ENCODE peak calls at places on chromosome 20, in six cellular contexts. S is tibial nerve; F is Caco-2; D is CD8-positive, alpha-beta T cell; R is left ventricle myocardium inferior; P is GM23338. A is an unnamed sample.

GRCh38 chr20:36836591-36837329 is 39.2 kb upstream of the TLDC2 start:
- DNase-seq in D (peak; percentile 39), R (no peak), F (peak; percentile 88), S (no peak), P (peak; percentile 96), A (peak; percentile 83)

GRCh38 chr20:46720019-46720418 is 10.6 kb downstream of the SLC2A10 start:
- DNase-seq in P (no peak), S (no peak), R (no peak), F (no peak), D (no peak), A (no peak)

GRCh38 chr20:4112490-4113420 is 97.4 kb upstream of the RNF24 start:
- DNase-seq in R (peak; percentile 57), F (no peak), S (peak; percentile 56), P (no peak), D (no peak), A (no peak)

GRCh38 chr20:48728042-48728837 is 99.6 kb downstream of the PREX1 start:
- DNase-seq in P (no peak), F (no peak), S (no peak), R (no peak), D (no peak), A (no peak)

GRCh38 chr20:13941031-13941430 is 49.4 kb downstream of the SEL1L2 start:
- DNase-seq in P (no peak), D (no peak), R (no peak), S (no peak), F (no peak), A (no peak)

GRCh38 chr20:36631651-36632050 is 14.3 kb downstream of the SLA2 start:
- DNase-seq in D (no peak), F (no peak), S (no peak), P (no peak), R (no peak), A (no peak)

GRCh38 chr20:57611605-57612311 is 8.5 kb downstream of the ZBP1 start:
- DNase-seq in F (no peak), D (no peak), P (no peak), R (peak; percentile 37), S (no peak), A (peak; percentile 39)

GRCh38 chr20:11305406-11305805 is 612.3 kb upstream of the BTBD3 start:
- DNase-seq in S (no peak), P (peak; percentile 61), F (no peak), R (no peak), D (no peak), A (no peak)

GRCh38 chr20:41142241-41142640 is 4.9 kb downstream of the PLCG1 start:
- DNase-seq in P (no peak), S (no peak), D (no peak), F (no peak), R (no peak), A (no peak)

GRCh38 chr20:22312744-22313346 is 271.5 kb downstream of the FOXA2 start:
- DNase-seq in D (no peak), F (peak; percentile 44), S (peak; percentile 56), R (no peak), P (peak; percentile 75), A (no peak)

DNA sequence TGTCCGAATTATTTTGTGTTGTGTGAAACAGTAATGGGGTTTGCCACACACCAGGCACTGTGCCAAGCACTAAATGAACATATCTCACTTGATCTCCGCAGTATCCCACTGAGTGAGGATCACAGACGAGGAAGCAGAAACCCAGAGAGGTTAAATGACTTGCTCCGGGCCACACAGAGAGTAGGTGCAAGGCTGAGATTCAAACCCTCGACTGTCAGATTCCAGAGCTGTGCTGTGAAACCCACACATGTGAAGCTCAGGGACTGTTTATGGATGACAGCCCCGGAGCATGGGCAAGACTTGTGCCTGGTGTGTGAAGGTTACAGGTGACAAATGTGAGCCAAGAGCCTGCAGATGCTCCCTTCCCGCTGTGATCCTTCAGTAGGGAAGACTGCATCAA is 87.8 kb upstream of the SIRPA start:
- DNase-seq in R (no peak), S (no peak), D (no peak), F (no peak), P (no peak), A (no peak)
- H3K4me1 ChIP-seq in R (peaks cover 41% of the 10 kb centered on the region), S (peaks cover 27% of the 10 kb centered on the region), D (peaks cover 14% of the 10 kb centered on the region), F (peaks cover 14% of the 10 kb centered on the region), P (peaks cover 30% of the 10 kb centered on the region), A (peaks cover 12% of the 10 kb centered on the region)

GRCh38 chr20:44186201-44186600 is 787 bp downstream of the JPH2 start:
- DNase-seq in S (no peak), D (no peak), P (no peak), R (no peak), F (no peak), A (no peak)

GRCh38 chr20:44188752-44189151 is 1.8 kb upstream of the JPH2 start:
- DNase-seq in D (no peak), P (no peak), R (no peak), S (no peak), F (peak; percentile 44), A (no peak)

GRCh38 chr20:44187054-44187762 is at the start of gene JPH2:
- DNase-seq in P (peak; percentile 78), D (no peak), F (peak; percentile 82), R (peak; percentile 76), S (no peak), A (peak; percentile 61)

GRCh38 chr20:44186674-44187053 is 324 bp downstream of the JPH2 start:
- DNase-seq in D (no peak), R (no peak), P (no peak), S (no peak), F (no peak), A (no peak)

DNA sequence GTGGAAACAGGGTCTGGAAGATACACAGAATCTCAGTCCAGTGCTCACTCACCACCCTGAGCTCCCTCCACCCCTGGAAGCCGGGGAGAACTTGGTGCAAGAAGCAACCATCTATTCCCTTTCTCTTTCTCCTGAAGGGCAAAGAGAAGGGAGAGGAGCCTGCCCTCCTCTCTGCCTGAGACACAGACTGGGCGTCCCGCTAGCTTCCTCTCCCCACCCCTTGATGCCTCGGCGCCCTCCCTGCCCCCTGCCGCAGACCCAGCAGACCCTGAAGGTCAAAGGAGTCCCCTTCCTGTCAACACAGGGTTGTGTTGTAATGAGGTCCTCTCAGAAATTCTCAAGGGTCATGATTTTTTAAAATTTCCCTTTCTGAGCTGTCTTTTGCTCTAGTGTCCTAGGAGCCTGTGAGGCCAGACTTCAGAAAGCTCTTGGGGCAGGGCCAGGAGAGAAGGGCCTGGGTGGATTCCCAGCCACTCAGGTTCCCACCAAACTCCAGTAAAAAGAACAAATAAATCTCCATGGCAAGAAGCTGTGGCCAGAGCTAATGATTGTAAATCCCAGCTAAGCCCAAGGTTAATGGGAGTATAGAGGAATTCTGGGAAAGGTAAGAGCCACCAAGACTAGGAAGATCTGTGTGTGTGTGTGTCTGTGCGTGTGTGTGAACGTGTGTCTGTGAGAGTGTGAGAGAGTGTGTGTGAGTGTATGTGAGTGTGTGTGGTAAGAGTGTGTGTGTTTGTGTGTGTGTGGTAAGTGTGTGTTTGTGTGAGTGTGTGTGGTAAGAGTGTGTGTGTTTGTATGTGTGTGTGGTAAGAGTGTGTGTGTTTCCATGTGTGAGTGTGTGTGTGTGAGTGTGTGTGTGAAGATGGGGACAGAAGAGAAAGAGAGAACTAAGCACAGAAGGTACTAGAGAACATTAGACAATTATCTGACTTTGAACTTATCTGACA is 1.0 kb upstream of the JPH2 start:
- DNase-seq in P (no peak), D (no peak), R (no peak), F (no peak), S (no peak), A (no peak)
- H3K4me3 ChIP-seq in P (peak overlapping the region; percentile 78), D (peak overlapping the region; percentile 29), R (peak overlapping the region; percentile 72), F (peak overlapping the region; percentile 38), S (no peak overlapping the region), A (no peak overlapping the region)

DNA sequence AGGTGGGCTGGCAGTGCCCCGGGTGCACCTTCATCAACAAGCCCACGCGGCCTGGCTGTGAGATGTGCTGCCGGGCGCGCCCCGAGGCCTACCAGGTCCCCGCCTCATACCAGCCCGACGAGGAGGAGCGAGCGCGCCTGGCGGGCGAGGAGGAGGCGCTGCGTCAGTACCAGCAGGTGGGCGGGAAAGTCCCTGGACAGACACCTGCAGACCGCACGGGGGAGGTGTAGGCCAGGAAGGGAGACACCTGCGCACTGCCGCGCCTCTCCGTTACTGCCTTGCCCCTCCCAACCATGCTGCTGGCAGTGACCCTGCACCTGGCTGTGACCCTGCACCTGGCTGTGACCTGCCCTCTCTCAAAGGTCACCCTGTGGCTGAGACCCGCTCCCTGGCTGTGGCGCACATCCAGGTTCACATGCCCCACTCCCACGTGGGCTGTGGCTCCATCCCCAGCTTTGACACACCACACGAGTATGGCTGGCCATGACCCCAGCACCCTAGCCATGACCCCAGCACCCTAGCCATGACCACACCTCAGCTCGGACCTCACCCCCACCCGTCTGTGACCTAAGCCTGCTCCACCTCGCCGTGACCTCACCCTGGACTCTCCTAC is 11.6 kb downstream of the RBCK1 start:
- DNase-seq in D (no peak), F (no peak), P (peak; percentile 41), S (no peak), R (no peak), A (peak; percentile 90)
- TF ChIP-seq CTCF in D (no peak), F (no peak), P (no peak), S (no peak), R (no peak), A (peak; percentile 34)

DNA sequence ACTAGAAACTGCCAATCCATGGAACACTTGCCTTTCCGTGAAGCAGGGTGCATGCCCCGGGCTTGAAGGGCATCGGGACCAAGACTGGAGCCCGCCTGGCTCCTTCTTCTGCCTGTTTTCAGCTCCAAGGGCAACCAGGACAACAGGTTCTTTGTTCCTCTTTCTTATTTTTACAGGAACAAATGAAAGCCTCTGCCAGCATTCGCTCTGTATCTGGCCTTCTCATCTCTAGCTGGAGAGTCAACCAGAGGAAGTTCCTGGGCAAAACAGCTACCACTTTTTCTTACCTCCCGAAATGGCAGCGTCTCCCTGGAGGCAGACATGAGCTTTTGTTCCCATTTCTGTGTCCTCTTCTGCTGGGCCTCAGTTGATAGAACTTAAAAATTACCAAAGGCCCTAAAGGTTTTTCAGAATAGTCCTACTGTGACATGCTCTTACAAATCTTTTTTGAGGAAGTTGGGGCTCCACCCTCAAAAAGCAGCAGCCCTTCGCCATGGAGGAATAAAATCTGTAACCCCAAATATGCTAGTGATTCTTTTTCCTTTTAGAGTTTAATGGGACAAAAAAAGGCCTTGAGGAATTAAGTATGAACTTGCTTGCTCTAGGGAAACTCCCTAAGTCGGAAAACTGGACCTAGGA is 74.0 kb upstream of the NAA20 start:
- DNase-seq in R (no peak), S (no peak), F (no peak), D (no peak), P (no peak), A (no peak)
- H3K4me1 ChIP-seq in R (peaks cover 98% of the 10 kb centered on the region), S (peaks cover 34% of the 10 kb centered on the region), F (peaks cover 17% of the 10 kb centered on the region), D (no peaks in the 10 kb centered on the region), P (no peaks in the 10 kb centered on the region), A (peaks cover 16% of the 10 kb centered on the region)

GRCh38 chr20:62816879-62817873 is at the start of gene COL9A3:
- DNase-seq in S (no peak), R (no peak), F (peak; percentile 64), P (peak; percentile 69), D (no peak), A (no peak)
- H3K4me3 ChIP-seq in S (peak within 1 kb of the TSS; percentile 44), R (peak within 1 kb of the TSS; percentile 59), F (peak within 1 kb of the TSS; percentile 39), P (peak within 1 kb of the TSS; percentile 70), D (peak within 1 kb of the TSS; percentile 35), A (no peak within 1 kb of the TSS)

GRCh38 chr20:32589769-32590168 is 4.6 kb upstream of the NOL4L start:
- DNase-seq in R (no peak), P (no peak), D (no peak), S (no peak), F (no peak), A (no peak)

GRCh38 chr20:32595143-32595542 is 10.0 kb upstream of the NOL4L start:
- DNase-seq in P (no peak), R (no peak), S (no peak), D (no peak), F (no peak), A (no peak)

GRCh38 chr20:32594204-32594603 is 9.1 kb upstream of the NOL4L start:
- DNase-seq in D (no peak), R (no peak), F (no peak), S (no peak), P (no peak), A (no peak)

GRCh38 chr20:32589256-32589655 is 4.1 kb upstream of the NOL4L start:
- DNase-seq in P (no peak), F (no peak), S (no peak), D (no peak), R (no peak), A (no peak)

GRCh38 chr20:32592022-32592421 is 6.9 kb upstream of the NOL4L start:
- DNase-seq in D (no peak), F (no peak), S (no peak), P (no peak), R (no peak), A (no peak)
- TF ChIP-seq CTCF in D (no peak), F (no peak), S (no peak), P (no peak), R (no peak), A (no peak)